ENCODE peak calls at places on chromosome X, in seven cellular contexts. X is heart right ventricle; P is upper lobe of left lung; V is CD8-positive, alpha-beta T cell; M is uterus; G is MM.1S; D is kidney. R is an unnamed sample.

GRCh38 chrX:73831500-73831899 is 268.5 kb downstream of the CHIC1 start:
- DNase-seq in X (no peak), P (no peak), V (no peak), M (no peak), G (no peak), D (no peak), R (no peak)

GRCh38 chrX:65508851-65509250 is 25.7 kb downstream of the LAS1L start:
- DNase-seq in X (no peak), P (no peak), V (no peak), M (no peak), G (no peak), D (no peak), R (no peak)

GRCh38 chrX:43469391-43470054 is 186.6 kb upstream of the MAOA start:
- DNase-seq in X (no peak), P (no peak), V (no peak), M (no peak), G (peak), D (no peak), R (no peak)

GRCh38 chrX:150834695-150835094 is 63.8 kb downstream of the CD99L2 start:
- DNase-seq in X (no peak), P (no peak), V (no peak), M (no peak), G (no peak), D (no peak), R (no peak)

GRCh38 chrX:46325312-46325877 is 219.8 kb downstream of the ZNF674 start:
- DNase-seq in X (no peak), P (peak), V (no peak), M (no peak), G (no peak), D (peak), R (no peak)

GRCh38 chrX:150933945-150934350 is 35.5 kb upstream of the CD99L2 start:
- DNase-seq in X (no peak), P (no peak), V (no peak), M (no peak), G (no peak), D (no peak), R (no peak)

GRCh38 chrX:73977542-73978169 is 326.3 kb upstream of the ZCCHC13 start:
- DNase-seq in X (no peak), P (no peak), V (no peak), M (no peak), G (peak), D (no peak), R (no peak)

GRCh38 chrX:12701625-12702024 is 89.6 kb upstream of the PRPS2 start:
- DNase-seq in X (no peak), P (peak), V (no peak), M (peak), G (peak), D (no peak), R (no peak)

GRCh38 chrX:16429391-16429790 is 220.6 kb upstream of the S100G start:
- DNase-seq in X (no peak), P (no peak), V (no peak), M (no peak), G (no peak), D (no peak), R (no peak)

GRCh38 chrX:95076449-95076848 is 1402.4 kb downstream of the FAM133A start:
- DNase-seq in X (no peak), P (no peak), V (no peak), M (no peak), G (peak), D (no peak), R (no peak)

GRCh38 chrX:36978886-36979285 is 29.3 kb upstream of the FAM47C start:
- DNase-seq in X (no peak), P (no peak), V (no peak), M (no peak), G (no peak), D (no peak), R (no peak)

GRCh38 chrX:135112096-135112729 is 8.1 kb downstream of the ETDB start:
- DNase-seq in X (no peak), P (no peak), V (no peak), M (no peak), G (peak), D (no peak), R (no peak)

GRCh38 chrX:3788494-3789233 is 75.2 kb upstream of the PRKX start:
- DNase-seq in X (no peak), P (no peak), V (peak), M (no peak), G (no peak), D (no peak), R (no peak)

GRCh38 chrX:138037548-138037947 is 471.6 kb downstream of the ZIC3 start:
- DNase-seq in X (no peak), P (no peak), V (no peak), M (no peak), G (peak), D (no peak), R (no peak)

GRCh38 chrX:39174761-39175417 is 373.6 kb downstream of the MID1IP1 start:
- DNase-seq in X (no peak), P (peak), V (no peak), M (peak), G (peak), D (no peak), R (no peak)

GRCh38 chrX:106862972-106863688 is 40.0 kb downstream of the RIPPLY1 start:
- DNase-seq in X (no peak), P (no peak), V (no peak), M (no peak), G (peak), D (no peak), R (no peak)

GRCh38 chrX:39782276-39782675 is 315.5 kb downstream of the BCOR start:
- DNase-seq in X (no peak), P (no peak), V (no peak), M (no peak), G (no peak), D (no peak), R (no peak)

GRCh38 chrX:68693481-68694410 is 46.3 kb downstream of the STARD8 start:
- DNase-seq in X (peak), P (peak), V (no peak), M (peak), G (peak), D (peak), R (no peak)

GRCh38 chrX:40928076-40928475 is 157.2 kb upstream of the USP9X start:
- DNase-seq in X (no peak), P (no peak), V (no peak), M (no peak), G (no peak), D (no peak), R (no peak)

GRCh38 chrX:53279296-53280237 is 1.8 kb downstream of the IQSEC2 start:
- DNase-seq in X (no peak), P (no peak), V (no peak), M (no peak), G (no peak), D (no peak), R (no peak)
- TF ChIP-seq CTCF in X (no peak), P (no peak), V (no peak), M (no peak), G (no peak), D (no peak), R (no peak)

GRCh38 chrX:111823703-111824102 is 52.3 kb upstream of the TRPC5OS start:
- DNase-seq in X (no peak), P (no peak), V (no peak), M (no peak), G (no peak), D (no peak), R (no peak)

GRCh38 chrX:111822191-111822590 is 53.8 kb upstream of the TRPC5OS start:
- DNase-seq in X (no peak), P (no peak), V (no peak), M (no peak), G (no peak), D (no peak), R (no peak)

GRCh38 chrX:111823068-111823467 is 52.9 kb upstream of the TRPC5OS start:
- DNase-seq in X (no peak), P (no peak), V (no peak), M (no peak), G (no peak), D (no peak), R (no peak)
- TF ChIP-seq CTCF in X (peak), P (no peak), V (no peak), M (no peak), G (peak), D (no peak), R (peak)

GRCh38 chrX:130091976-130092522 is 18.2 kb downstream of the ELF4 start:
- DNase-seq in X (peak), P (peak), V (peak), M (no peak), G (peak), D (peak), R (no peak)
- TF ChIP-seq CTCF in X (no peak), P (no peak), V (no peak), M (no peak), G (peak), D (no peak), R (no peak)

DNA sequence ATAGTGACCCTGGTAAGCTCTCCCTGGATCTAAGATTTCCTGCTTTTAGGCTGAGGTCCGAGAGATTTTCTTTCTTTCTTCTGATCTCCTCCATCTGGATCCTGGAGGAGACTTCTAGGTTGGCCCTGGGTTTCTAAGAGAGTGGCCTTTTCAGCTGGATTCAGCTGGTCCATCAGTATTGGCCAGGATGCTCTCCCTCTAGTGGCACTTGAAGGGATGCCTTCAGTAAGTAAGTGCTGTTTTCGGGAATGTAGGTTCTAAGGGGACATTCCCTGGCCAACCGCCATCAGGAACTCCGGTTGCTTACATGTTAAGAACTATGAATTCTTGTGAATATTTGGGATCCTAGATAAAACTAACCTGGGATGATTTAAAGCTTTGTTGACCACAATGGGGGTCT is 56.9 kb downstream of the SERTM2 start:
- DNase-seq in X (no peak), P (no peak), V (no peak), M (no peak), G (no peak), D (no peak), R (no peak)
- TF ChIP-seq CTCF in X (no peak), P (no peak), V (no peak), M (no peak), G (peak), D (no peak), R (peak)

R was measured in type B pancreatic cell.